ENCODE peak calls at places on chromosomes 7 and 10, in eight cellular contexts. X is activated naive CD4-positive, alpha-beta T cell treated with Interleukin-2 at 50 U/mL for 16 hours; H is stimulated activated CD8-positive, alpha-beta memory T cell treated with anti-CD3 and anti-CD28 coated beads, Interleukin-2, amount 100 ng/mL, for 48 hours; V is left lobe of liver; E is PC-3; Y is effector CD4-positive, alpha-beta T cell; K is EH; Q is astrocyte of the spinal cord. W is an unnamed sample.

GRCh38 chr7:7183833-7184463 is 1.6 kb downstream of the C1GALT1 start:
- DNase-seq in E (peak), X (no peak), H (no peak), Y (no peak), Q (peak), V (no peak), K (peak), W (no peak)

GRCh38 chr7:77316219-77316978 is 99.8 kb downstream of the GSAP start:
- DNase-seq in K (no peak), X (no peak), Y (no peak), E (peak), Q (no peak), V (no peak), H (no peak), W (no peak)

GRCh38 chr10:34462993-34463392 is 352.1 kb downstream of the PARD3 start:
- DNase-seq in V (no peak), K (no peak), Y (no peak), X (no peak), H (no peak), Q (no peak), E (no peak), W (no peak)

GRCh38 chr10:15737635-15738034 is 17.9 kb upstream of the ITGA8 start:
- DNase-seq in Q (no peak), Y (no peak), E (peak), H (no peak), X (no peak), V (no peak), K (no peak), W (no peak)

GRCh38 chr10:77036993-77037734 is 600.4 kb downstream of the KCNMA1 start:
- DNase-seq in Q (peak), H (no peak), V (peak), X (no peak), Y (no peak), K (no peak), E (peak), W (peak)

GRCh38 chr10:1650542-1651279 is 86.6 kb downstream of the ADARB2 start:
- DNase-seq in Q (no peak), H (no peak), K (no peak), Y (no peak), X (no peak), V (no peak), E (no peak), W (no peak)

GRCh38 chr7:145009866-145010265 is 174.0 kb upstream of the TPK1 start:
- DNase-seq in E (no peak), Q (no peak), X (no peak), H (no peak), V (no peak), Y (no peak), K (no peak), W (no peak)

GRCh38 chr10:33722067-33722466 is 387.6 kb upstream of the NRP1 start:
- DNase-seq in V (no peak), E (peak), H (no peak), Y (no peak), Q (peak), K (peak), X (no peak), W (no peak)

GRCh38 chr7:94280836-94281235 is 113.9 kb upstream of the COL1A2 start:
- DNase-seq in Y (no peak), V (no peak), K (no peak), E (no peak), H (no peak), X (no peak), Q (no peak), W (no peak)

GRCh38 chr7:12524794-12525386 is 45.6 kb upstream of the SCIN start:
- DNase-seq in V (no peak), Y (no peak), H (no peak), K (peak), E (peak), Q (peak), X (no peak), W (no peak)

GRCh38 chr7:149864751-149865150 is 9.0 kb upstream of the ATP6V0E2 start:
- DNase-seq in V (no peak), E (no peak), Q (no peak), H (no peak), Y (no peak), X (no peak), K (no peak), W (no peak)

GRCh38 chr10:14547826-14548225 is 217.1 kb upstream of the FRMD4A start:
- DNase-seq in V (no peak), E (no peak), H (no peak), Q (no peak), X (no peak), K (no peak), Y (no peak), W (no peak)

GRCh38 chr7:54837167-54837566 is 78.2 kb upstream of the SEC61G start:
- DNase-seq in X (no peak), Q (no peak), E (no peak), V (no peak), K (no peak), Y (no peak), H (no peak), W (no peak)

GRCh38 chr7:30924624-30925023 is 13.0 kb downstream of the AQP1 start:
- DNase-seq in V (peak), X (no peak), E (no peak), Q (no peak), Y (no peak), H (no peak), K (no peak), W (peak)

GRCh38 chr10:29324220-29324831 is 35.5 kb downstream of the LYZL1 start:
- DNase-seq in V (peak), H (no peak), X (no peak), K (peak), Q (peak), E (no peak), Y (no peak), W (no peak)

GRCh38 chr7:158103378-158103777 is 484.2 kb downstream of the PTPRN2 start:
- DNase-seq in E (no peak), H (no peak), K (no peak), V (no peak), Q (no peak), X (no peak), Y (no peak), W (peak)

GRCh38 chr7:137025469-137026175 is 157.2 kb downstream of the CHRM2 start:
- DNase-seq in Q (peak), K (peak), E (no peak), Y (no peak), V (no peak), X (no peak), H (no peak), W (no peak)

GRCh38 chr7:65239707-65240352 is 133.8 kb upstream of the ZNF92 start:
- DNase-seq in X (no peak), V (no peak), Q (peak), Y (no peak), E (peak), H (no peak), K (no peak), W (peak)

W was measured in H1.